ENCODE peak calls at places on chromosome 22, in ten cellular contexts. B is left ventricle myocardium inferior; A is tibial nerve; P is HAP-1; W is NCI-H460; E is Peyer's patch; Q is naive thymus-derived CD8-positive, alpha-beta T cell; T is A673; S is M059J; R is activated effector memory CD4-positive, alpha-beta T cell treated with anti-CD3 and anti-CD28 coated beads, Interleukin-2, amount 50 U/mL, for 16 hours. Z is an unnamed sample.
A peak's percentile ranks its signal among the peaks of the same experiment; 100 is the strongest.

GRCh38 chr22:46557736-46558480 is 20.5 kb upstream of the CELSR1 start:
- DNase-seq in B (peak; percentile 56), A (peak; percentile 5), P (no peak), W (no peak), E (no peak), Q (peak; percentile 45), T (no peak), S (no peak), R (no peak), Z (no peak)

GRCh38 chr22:24772493-24773220 is 1.9 kb downstream of the PIWIL3 start:
- DNase-seq in B (no peak), A (no peak), P (peak; percentile 67), W (peak; percentile 46), E (no peak), Q (no peak), T (peak; percentile 64), S (peak; percentile 37), R (no peak), Z (peak; percentile 74)

GRCh38 chr22:39349967-39350802 is at the start of gene SYNGR1:
- DNase-seq in B (no peak), A (no peak), P (no peak), W (no peak), E (no peak), Q (no peak), T (peak; percentile 23), S (no peak), R (no peak), Z (no peak)

GRCh38 chr22:23057331-23057730 is 13.0 kb upstream of the GNAZ start:
- DNase-seq in B (no peak), A (no peak), P (no peak), W (no peak), E (no peak), Q (no peak), T (no peak), S (no peak), R (no peak), Z (no peak)

GRCh38 chr22:48259991-48260670 is 1497.7 kb downstream of the TBC1D22A start:
- DNase-seq in B (no peak), A (no peak), P (no peak), W (no peak), E (no peak), Q (no peak), T (no peak), S (no peak), R (no peak), Z (no peak)

GRCh38 chr22:49019737-49020136 is 807.9 kb downstream of the BRD1 start:
- DNase-seq in B (no peak), A (no peak), P (no peak), W (no peak), E (no peak), Q (no peak), T (no peak), S (no peak), R (peak; percentile 42), Z (no peak)

GRCh38 chr22:18048441-18048898 is 24.1 kb upstream of the MICAL3 start:
- DNase-seq in B (no peak), A (no peak), P (peak; percentile 40), W (no peak), E (no peak), Q (no peak), T (no peak), S (no peak), R (no peak), Z (no peak)

GRCh38 chr22:20510811-20511577 is 3.6 kb downstream of the MED15 start:
- DNase-seq in B (no peak), A (no peak), P (no peak), W (no peak), E (no peak), Q (no peak), T (no peak), S (peak; percentile 68), R (no peak), Z (no peak)

GRCh38 chr22:49574205-49574604 is 253.5 kb downstream of the BRD1 start:
- DNase-seq in B (no peak), A (no peak), P (no peak), W (no peak), E (no peak), Q (no peak), T (no peak), S (no peak), R (peak; percentile 37), Z (no peak)

GRCh38 chr22:27993201-27993635 is 74.2 kb upstream of the PITPNB start:
- DNase-seq in B (no peak), A (no peak), P (no peak), W (no peak), E (no peak), Q (no peak), T (no peak), S (no peak), R (peak; percentile 61), Z (no peak)

GRCh38 chr22:30309981-30310672 is 16.6 kb downstream of the TBC1D10A start:
- DNase-seq in B (no peak), A (peak; percentile 67), P (no peak), W (no peak), E (peak; percentile 60), Q (peak; percentile 75), T (no peak), S (no peak), R (no peak), Z (no peak)

GRCh38 chr22:41302016-41302767 is 867 bp downstream of the ZC3H7B start:
- DNase-seq in B (no peak), A (no peak), P (no peak), W (no peak), E (no peak), Q (no peak), T (peak; percentile 45), S (no peak), R (peak; percentile 65), Z (peak; percentile 29)

GRCh38 chr22:23500508-23501208 is 79.4 kb downstream of the IGLL1 start:
- DNase-seq in B (no peak), A (no peak), P (no peak), W (no peak), E (no peak), Q (no peak), T (no peak), S (no peak), R (no peak), Z (no peak)

GRCh38 chr22:23305922-23306374 is 125.6 kb downstream of the BCR start:
- DNase-seq in B (peak; percentile 79), A (peak; percentile 65), P (no peak), W (no peak), E (peak; percentile 17), Q (peak; percentile 53), T (peak; percentile 91), S (no peak), R (peak; percentile 50), Z (peak; percentile 95)

GRCh38 chr22:27336151-27337090 is 465.1 kb downstream of the MN1 start:
- DNase-seq in B (no peak), A (no peak), P (no peak), W (no peak), E (no peak), Q (no peak), T (no peak), S (peak; percentile 67), R (no peak), Z (no peak)

GRCh38 chr22:46517255-46517761 is 20.1 kb downstream of the CELSR1 start:
- DNase-seq in B (no peak), A (no peak), P (no peak), W (no peak), E (no peak), Q (no peak), T (no peak), S (no peak), R (no peak), Z (peak; percentile 95)

GRCh38 chr22:50676211-50676636 is 3.6 kb downstream of the SHANK3 start:
- DNase-seq in B (no peak), A (no peak), P (no peak), W (no peak), E (peak; percentile 15), Q (no peak), T (no peak), S (no peak), R (no peak), Z (no peak)

GRCh38 chr22:44617828-44618227 is 84.2 kb upstream of the PRR5 start:
- DNase-seq in B (no peak), A (no peak), P (no peak), W (no peak), E (no peak), Q (no peak), T (no peak), S (no peak), R (no peak), Z (no peak)

GRCh38 chr22:48422900-48423480 is 1404.7 kb downstream of the BRD1 start:
- DNase-seq in B (no peak), A (no peak), P (no peak), W (no peak), E (no peak), Q (no peak), T (no peak), S (no peak), R (peak; percentile 24), Z (no peak)

GRCh38 chr22:25013634-25014033 is 61.1 kb downstream of the KIAA1671 start:
- DNase-seq in B (peak; percentile 37), A (no peak), P (no peak), W (no peak), E (no peak), Q (no peak), T (no peak), S (peak; percentile 92), R (no peak), Z (peak; percentile 89)

GRCh38 chr22:40955516-40955915 is 4.3 kb downstream of the RBX1 start:
- DNase-seq in B (no peak), A (no peak), P (no peak), W (no peak), E (no peak), Q (no peak), T (no peak), S (no peak), R (no peak), Z (no peak)

GRCh38 chr22:20664594-20664959 is 109.3 kb upstream of the SERPIND1 start:
- DNase-seq in B (no peak), A (no peak), P (no peak), W (no peak), E (no peak), Q (no peak), T (no peak), S (no peak), R (no peak), Z (no peak)

GRCh38 chr22:50057292-50057867 is 718 bp downstream of the TTLL8 start:
- DNase-seq in B (no peak), A (no peak), P (no peak), W (no peak), E (no peak), Q (no peak), T (no peak), S (no peak), R (no peak), Z (no peak)

GRCh38 chr22:31394326-31394725 is 5.1 kb upstream of the DRG1 start:
- DNase-seq in B (no peak), A (no peak), P (no peak), W (no peak), E (no peak), Q (no peak), T (no peak), S (no peak), R (peak; percentile 3), Z (no peak)

GRCh38 chr22:28268176-28268575 is 349.1 kb upstream of the PITPNB start:
- DNase-seq in B (no peak), A (peak; percentile 9), P (no peak), W (no peak), E (no peak), Q (no peak), T (no peak), S (peak; percentile 53), R (no peak), Z (peak; percentile 11)

GRCh38 chr22:38260760-38261477 is 11.9 kb downstream of the TMEM184B start:
- DNase-seq in B (no peak), A (no peak), P (no peak), W (no peak), E (no peak), Q (no peak), T (no peak), S (no peak), R (no peak), Z (no peak)

GRCh38 chr22:46649176-46650077 is 29.2 kb downstream of the GRAMD4 start:
- DNase-seq in B (peak; percentile 63), A (no peak), P (no peak), W (peak; percentile 9), E (no peak), Q (no peak), T (no peak), S (no peak), R (no peak), Z (no peak)

GRCh38 chr22:31185056-31185455 is 25.1 kb downstream of the RNF185 start:
- DNase-seq in B (no peak), A (no peak), P (no peak), W (peak; percentile 43), E (no peak), Q (no peak), T (no peak), S (no peak), R (no peak), Z (no peak)